ENCODE peak calls at places on chromosomes 1 and 21, in eight cellular contexts. D is left ventricle myocardium inferior, H is spleen, Y is endodermal cell, Q is kidney, O is A549, B is AG10803, N is body of pancreas. C is an unnamed sample.
A peak's percentile ranks its signal among the peaks of the same experiment; 100 is the strongest.

GRCh38 chr1:42670425-42670824 is 11.8 kb upstream of the YBX1 start:
- DNase-seq in Y (no peak), D (no peak), B (no peak), O (no peak), H (no peak), N (no peak), Q (no peak), C (no peak)

GRCh38 chr1:21956720-21957552 is 19.8 kb upstream of the HSPG2 start:
- DNase-seq in H (no peak), Y (peak; percentile 63), B (peak; percentile 32), O (no peak), N (peak; percentile 92), D (peak; percentile 69), Q (peak; percentile 95), C (no peak)

GRCh38 chr1:30111431-30111830 is 612.0 kb downstream of the MATN1 start:
- DNase-seq in D (peak; percentile 27), N (peak; percentile 56), O (peak; percentile 28), Q (peak; percentile 67), Y (peak; percentile 87), B (peak; percentile 29), H (no peak), C (peak; percentile 27)

GRCh38 chr1:240705584-240705983 is 93.6 kb upstream of the GREM2 start:
- DNase-seq in B (peak; percentile 84), Y (no peak), H (no peak), Q (no peak), O (no peak), N (no peak), D (no peak), C (no peak)

GRCh38 chr21:38129711-38130110 is 127.1 kb upstream of the KCNJ15 start:
- DNase-seq in O (no peak), B (no peak), D (no peak), Y (no peak), N (no peak), H (no peak), Q (no peak), C (no peak)

GRCh38 chr1:167747988-167748387 is 26.2 kb downstream of the MPZL1 start:
- DNase-seq in H (no peak), Q (no peak), D (no peak), Y (no peak), B (no peak), O (no peak), N (no peak), C (no peak)

GRCh38 chr1:235910357-235911299 is 43.9 kb upstream of the LYST start:
- DNase-seq in N (no peak), H (no peak), O (peak; percentile 94), Q (peak; percentile 80), B (peak; percentile 97), D (no peak), Y (peak; percentile 81), C (no peak)

GRCh38 chr1:28508435-28508754 is 2.6 kb downstream of the RCC1 start:
- DNase-seq in H (no peak), Q (no peak), B (no peak), Y (no peak), O (no peak), N (no peak), D (no peak), C (no peak)

GRCh38 chr1:197313713-197314112 is 45.7 kb downstream of the CRB1 start:
- DNase-seq in Y (no peak), N (no peak), D (no peak), B (no peak), O (no peak), Q (no peak), H (no peak), C (no peak)

GRCh38 chr1:26350701-26351590 is 3.0 kb downstream of the CRYBG2 start:
- DNase-seq in D (no peak), N (no peak), O (no peak), Q (no peak), H (no peak), B (no peak), Y (peak; percentile 83), C (no peak)

GRCh38 chr21:14711287-14711686 is 165.2 kb upstream of the SAMSN1 start:
- DNase-seq in B (no peak), H (no peak), N (no peak), O (no peak), Q (no peak), Y (no peak), D (no peak), C (no peak)

GRCh38 chr1:44895919-44896734 is 53.1 kb upstream of the PTCH2 start:
- DNase-seq in B (no peak), O (no peak), D (no peak), H (no peak), Q (no peak), N (no peak), Y (no peak), C (no peak)

GRCh38 chr21:42125571-42126544 is 54.7 kb downstream of the UMODL1 start:
- DNase-seq in Y (peak; percentile 71), N (peak; percentile 39), Q (peak; percentile 59), D (no peak), H (peak; percentile 70), B (peak; percentile 69), O (no peak), C (no peak)

GRCh38 chr1:90721210-90722194 is 4.4 kb upstream of the BARHL2 start:
- DNase-seq in Y (peak; percentile 91), H (peak; percentile 84), O (peak; percentile 15), B (peak; percentile 38), D (no peak), Q (no peak), N (peak; percentile 56), C (peak; percentile 83)

GRCh38 chr1:7234471-7234755 is 449.2 kb downstream of the CAMTA1 start:
- DNase-seq in N (no peak), B (no peak), H (peak; percentile 34), Y (no peak), O (no peak), D (no peak), Q (no peak), C (no peak)

GRCh38 chr1:190373705-190374336 is 103.8 kb downstream of the BRINP3 start:
- DNase-seq in Y (peak; percentile 45), B (no peak), D (no peak), Q (no peak), O (no peak), H (no peak), N (no peak), C (peak; percentile 15)

GRCh38 chr1:35642472-35642955 is 1.2 kb upstream of the PSMB2 start:
- DNase-seq in B (no peak), H (no peak), D (no peak), Q (no peak), O (no peak), N (no peak), Y (no peak), C (no peak)

GRCh38 chr1:167409183-167409582 is 109.1 kb downstream of the CD247 start:
- DNase-seq in Y (no peak), B (no peak), Q (no peak), O (no peak), N (no peak), H (no peak), D (no peak), C (no peak)

GRCh38 chr1:46714976-46715375 is 3.9 kb downstream of the EFCAB14 start:
- DNase-seq in H (no peak), Y (no peak), N (no peak), D (no peak), Q (no peak), B (no peak), O (no peak), C (no peak)

GRCh38 chr1:29657816-29658215 is 421.5 kb downstream of the PTPRU start:
- DNase-seq in Y (peak; percentile 5), H (no peak), D (no peak), B (no peak), O (no peak), N (no peak), Q (no peak), C (no peak)

GRCh38 chr1:182281541-182281940 is 110.0 kb downstream of the GLUL start:
- DNase-seq in Y (peak; percentile 53), H (no peak), Q (no peak), B (no peak), N (no peak), O (no peak), D (peak; percentile 22), C (no peak)

GRCh38 chr1:24318988-24319863 is at the start of gene GRHL3:
- DNase-seq in D (no peak), Q (peak; percentile 81), H (no peak), Y (peak; percentile 94), B (no peak), O (peak; percentile 23), N (peak; percentile 78), C (no peak)
- H3K4me3 ChIP-seq in D (no peak within 1 kb of the TSS), Q (peak within 1 kb of the TSS; percentile 53), H (no peak within 1 kb of the TSS), Y (peak within 1 kb of the TSS; percentile 61), B (no peak within 1 kb of the TSS), O (peak within 1 kb of the TSS; percentile 36), N (no peak within 1 kb of the TSS), C (no peak within 1 kb of the TSS)

GRCh38 chr1:160438320-160438918 is 38.1 kb downstream of the VANGL2 start:
- DNase-seq in Q (no peak), N (no peak), D (no peak), O (no peak), Y (no peak), H (no peak), B (no peak), C (no peak)
- H3K4me3 ChIP-seq in Q (peak overlapping the region; percentile 43), N (no peak overlapping the region), D (peak overlapping the region; percentile 39), O (no peak overlapping the region), Y (no peak overlapping the region), H (no peak overlapping the region), B (no peak overlapping the region), C (no peak overlapping the region)

GRCh38 chr1:173531069-173531693 is 54.0 kb downstream of the PRDX6 start:
- DNase-seq in O (no peak), B (no peak), Q (no peak), D (no peak), H (no peak), Y (no peak), N (no peak), C (peak; percentile 54)

GRCh38 chr1:173536254-173536653 is 59.1 kb downstream of the PRDX6 start:
- DNase-seq in Q (no peak), N (no peak), B (no peak), Y (no peak), D (no peak), O (no peak), H (no peak), C (no peak)

GRCh38 chr1:173527151-173527826 is 50.2 kb downstream of the PRDX6 start:
- DNase-seq in O (no peak), D (no peak), N (peak; percentile 23), H (no peak), B (no peak), Y (no peak), Q (no peak), C (no peak)

GRCh38 chr1:173529106-173529505 is 52.0 kb downstream of the PRDX6 start:
- DNase-seq in D (no peak), Y (no peak), O (no peak), H (no peak), B (no peak), N (no peak), Q (no peak), C (no peak)

DNA sequence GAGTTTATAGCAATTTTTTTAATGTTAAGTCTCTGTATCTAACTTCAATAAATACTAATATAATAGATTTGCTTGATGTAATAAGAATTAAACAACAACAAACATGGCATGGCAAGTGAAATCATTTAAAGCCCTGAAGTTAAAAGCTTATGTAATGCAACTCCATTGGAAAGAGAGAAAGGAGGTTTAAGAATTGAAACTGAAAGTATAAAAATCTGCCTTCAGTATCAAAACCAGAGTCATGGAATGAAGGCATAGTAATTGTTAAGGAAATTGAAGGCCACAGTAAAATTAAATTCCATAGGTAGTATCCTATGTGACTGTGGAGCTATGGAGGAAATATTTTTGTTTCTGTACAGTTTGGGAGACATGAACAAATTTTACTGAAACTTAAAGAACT is 55.1 kb downstream of the PRDX6 start:
- DNase-seq in O (no peak), Y (no peak), N (no peak), Q (no peak), B (no peak), H (no peak), D (no peak), C (no peak)
- H3K4me3 ChIP-seq in O (no peak overlapping the region), Y (no peak overlapping the region), N (no peak overlapping the region), Q (peak overlapping the region; percentile 27), B (no peak overlapping the region), H (no peak overlapping the region), D (no peak overlapping the region), C (no peak overlapping the region)

GRCh38 chr1:205528446-205528886 is 24.0 kb downstream of the CDK18 start:
- DNase-seq in N (no peak), B (no peak), Y (no peak), O (no peak), H (no peak), Q (no peak), D (no peak), C (peak; percentile 54)
- H3K4me3 ChIP-seq in N (no peak overlapping the region), B (no peak overlapping the region), Y (no peak overlapping the region), O (peak overlapping the region; percentile 42), H (no peak overlapping the region), Q (no peak overlapping the region), D (no peak overlapping the region), C (peak overlapping the region; percentile 22)